ENCODE peak calls at places on chromosome 1, in six cellular contexts. A, X, T, U, E and D are unnamed samples.

GRCh38 chr1:154547333-154547732 is 11.1 kb downstream of the UBE2Q1 start:
- DNase-seq in A (no peak), X (no peak), T (no peak), U (no peak), E (no peak), D (no peak)

GRCh38 chr1:231990388-231990787 is 363.8 kb downstream of the DISC1 start:
- DNase-seq in A (no peak), X (peak; percentile 14), T (no peak), U (no peak), E (no peak), D (peak; percentile 23)

GRCh38 chr1:119632103-119632490 is 16.0 kb downstream of the ZNF697 start:
- DNase-seq in A (no peak), X (no peak), T (no peak), U (no peak), E (no peak), D (no peak)

GRCh38 chr1:178417858-178418257 is 78.9 kb downstream of the CLEC20A start:
- DNase-seq in A (no peak), X (no peak), T (no peak), U (peak; percentile 77), E (no peak), D (no peak)

GRCh38 chr1:173332026-173332425 is 124.9 kb upstream of the TNFSF4 start:
- DNase-seq in A (peak; percentile 24), X (no peak), T (no peak), U (no peak), E (no peak), D (no peak)

GRCh38 chr1:43525995-43526394 is 4.7 kb upstream of the PTPRF start:
- DNase-seq in A (peak; percentile 12), X (no peak), T (no peak), U (no peak), E (no peak), D (no peak)

GRCh38 chr1:164575356-164575755 is 16.4 kb downstream of the PBX1 start:
- DNase-seq in A (no peak), X (no peak), T (no peak), U (no peak), E (no peak), D (no peak)

GRCh38 chr1:241423541-241424479 is 66.8 kb upstream of the RGS7 start:
- DNase-seq in A (no peak), X (no peak), T (no peak), U (peak; percentile 4), E (no peak), D (no peak)

GRCh38 chr1:78091215-78091813 is 45.5 kb downstream of the GIPC2 start:
- DNase-seq in A (no peak), X (no peak), T (no peak), U (no peak), E (no peak), D (no peak)

GRCh38 chr1:185376840-185377635 is 60.0 kb upstream of the IVNS1ABP start:
- DNase-seq in A (peak; percentile 61), X (peak; percentile 31), T (no peak), U (peak; percentile 18), E (no peak), D (no peak)

GRCh38 chr1:19866758-19867157 is 15.4 kb upstream of the OTUD3 start:
- DNase-seq in A (no peak), X (no peak), T (no peak), U (peak; percentile 84), E (no peak), D (no peak)

GRCh38 chr1:24318988-24319863 is at the start of gene GRHL3:
- DNase-seq in A (peak; percentile 53), X (no peak), T (no peak), U (no peak), E (peak; percentile 67), D (no peak)

DNA sequence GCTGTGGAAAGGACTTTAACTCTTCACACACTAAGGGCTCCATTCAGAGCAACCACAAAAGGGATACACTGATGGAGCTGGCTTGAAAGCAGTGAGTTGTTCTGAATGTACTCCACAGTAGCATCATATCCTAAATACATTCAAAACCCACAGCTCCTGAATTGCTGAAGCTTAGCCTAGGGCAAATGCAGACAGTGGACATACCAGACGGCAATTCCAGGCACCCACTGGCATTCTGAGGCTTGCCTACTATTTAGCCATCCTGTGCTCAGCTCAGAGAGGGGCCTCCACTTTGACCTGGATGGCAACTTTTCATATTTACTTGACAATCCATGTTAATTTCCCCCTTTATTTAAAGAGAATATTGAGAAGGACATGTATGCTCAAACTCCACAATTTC is 303.5 kb downstream of the NTNG1 start:
- DNase-seq in A (no peak), X (no peak), T (no peak), U (no peak), E (no peak), D (no peak)
- H3K4me3 ChIP-seq in A (no peak overlapping the region), X (no peak overlapping the region), T (no peak overlapping the region), U (no peak overlapping the region), E (no peak overlapping the region), D (no peak overlapping the region)

GRCh38 chr1:151908228-151908691 is 1.1 kb downstream of the THEM4 start:
- DNase-seq in A (no peak), X (no peak), T (no peak), U (no peak), E (no peak), D (no peak)
- TF ChIP-seq CTCF in A (no peak), X (no peak), T (no peak), U (no peak), E (no peak), D (no peak)

GRCh38 chr1:74712863-74713262 is 20.0 kb downstream of the CRYZ start:
- DNase-seq in A (no peak), X (no peak), T (no peak), U (no peak), E (no peak), D (no peak)
- H3K27ac ChIP-seq in A (no peak overlapping the region), X (no peak overlapping the region), T (no peak overlapping the region), U (no peak overlapping the region), E (no peak overlapping the region), D (peak overlapping the region; percentile 2)

GRCh38 chr1:222588135-222588534 is 1.6 kb downstream of the TAF1A start:
- DNase-seq in A (no peak), X (no peak), T (no peak), U (no peak), E (no peak), D (no peak)
- H3K4me3 ChIP-seq in A (no peak overlapping the region), X (no peak overlapping the region), T (no peak overlapping the region), U (no peak overlapping the region), E (no peak overlapping the region), D (no peak overlapping the region)

GRCh38 chr1:10516244-10516643 is 41.5 kb downstream of the PEX14 start:
- DNase-seq in A (no peak), X (no peak), T (no peak), U (no peak), E (no peak), D (no peak)

GRCh38 chr1:10516925-10517676 is 42.4 kb downstream of the PEX14 start:
- DNase-seq in A (no peak), X (no peak), T (no peak), U (no peak), E (no peak), D (no peak)

GRCh38 chr1:10515627-10516026 is 40.9 kb downstream of the PEX14 start:
- DNase-seq in A (peak; percentile 63), X (no peak), T (no peak), U (no peak), E (no peak), D (no peak)

GRCh38 chr1:10513199-10513598 is 38.4 kb downstream of the PEX14 start:
- DNase-seq in A (no peak), X (no peak), T (no peak), U (no peak), E (no peak), D (no peak)

DNA sequence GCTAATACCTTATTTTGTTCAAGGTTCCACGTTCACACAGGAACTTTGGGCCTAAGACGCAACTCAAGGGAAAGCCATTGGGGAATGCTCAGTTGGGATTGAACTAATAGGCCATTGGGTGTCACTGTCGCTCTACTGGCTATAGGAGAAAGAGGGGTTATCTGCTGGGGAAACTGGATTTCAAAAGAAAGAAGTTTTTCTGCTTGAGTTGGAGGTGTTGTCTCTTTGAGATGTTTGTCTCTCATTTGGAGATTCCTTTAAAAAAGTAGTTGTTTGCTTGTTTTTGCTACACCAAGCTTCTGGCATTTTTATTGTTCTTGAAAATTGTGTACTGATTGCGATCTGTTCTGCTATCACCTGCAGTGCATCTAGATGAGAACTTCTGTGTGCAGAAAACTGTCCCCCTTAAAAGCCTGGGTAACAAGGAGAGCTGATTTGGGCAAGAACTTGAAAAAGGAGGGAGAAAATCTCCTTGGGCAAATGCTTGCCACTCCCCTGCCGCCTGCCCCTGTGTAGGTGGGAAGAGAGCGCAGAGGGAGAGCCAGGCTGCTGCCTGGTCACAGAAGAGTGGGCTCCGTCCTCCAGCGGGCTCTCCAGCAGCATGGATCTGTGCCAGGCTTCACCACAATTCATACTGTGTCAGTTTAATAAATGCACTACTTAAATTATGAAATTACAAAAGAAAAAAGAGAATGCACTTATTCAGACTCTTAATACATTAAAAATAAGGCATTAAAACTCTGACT is 39.9 kb downstream of the PEX14 start:
- DNase-seq in A (no peak), X (no peak), T (no peak), U (peak; percentile 86), E (no peak), D (no peak)
- TF ChIP-seq CTCF in A (peak; percentile 46), X (no peak), T (peak; percentile 47), U (peak; percentile 77), E (peak; percentile 61), D (peak; percentile 57)

DNA sequence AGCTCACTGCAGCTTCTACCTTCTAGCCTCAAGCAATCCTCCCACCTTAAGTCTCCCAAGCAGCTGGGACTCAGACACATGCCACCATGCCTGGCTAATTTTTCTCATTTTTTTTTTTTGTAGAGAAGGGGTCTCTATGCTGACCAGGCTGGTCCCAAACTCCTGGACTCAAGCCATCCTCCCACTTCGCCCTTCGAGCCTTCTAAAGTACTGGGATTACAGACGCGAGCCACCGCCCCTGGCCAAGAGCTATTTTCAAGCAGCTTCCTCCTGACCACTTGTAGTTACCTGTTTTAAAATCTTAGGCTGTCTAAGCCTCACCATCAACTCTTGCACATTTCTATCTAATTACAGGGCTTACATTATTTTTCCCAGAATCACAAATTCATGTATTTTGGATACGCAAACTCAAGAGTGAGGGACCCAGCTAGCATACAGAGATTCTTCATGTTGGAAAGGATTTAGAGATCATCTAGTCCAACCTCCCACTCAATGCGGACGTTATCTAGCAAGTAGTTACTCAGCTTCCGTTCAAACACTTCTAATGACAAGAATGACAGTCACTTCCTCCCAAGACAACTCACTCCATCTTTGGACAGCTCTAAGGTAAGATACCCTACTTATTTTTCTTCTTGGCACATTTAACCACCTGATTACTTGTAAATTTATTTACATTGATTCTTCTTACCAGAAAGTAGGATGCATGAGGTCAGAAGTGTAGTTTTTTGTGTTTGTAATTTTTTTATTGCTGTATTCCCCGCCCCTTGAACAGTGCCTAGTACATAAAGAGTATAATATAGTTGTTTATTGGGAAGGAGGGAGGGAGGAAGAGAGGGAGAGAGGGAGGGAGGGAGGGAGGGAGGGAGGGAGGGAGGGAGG is 65.4 kb downstream of the LUZP1 start:
- DNase-seq in A (no peak), X (no peak), T (no peak), U (peak; percentile 69), E (no peak), D (no peak)
- H3K27ac ChIP-seq in A (peak overlapping the region; percentile 73), X (no peak overlapping the region), T (peak overlapping the region; percentile 52), U (peak overlapping the region; percentile 52), E (peak overlapping the region; percentile 58), D (peak overlapping the region; percentile 57)

DNA sequence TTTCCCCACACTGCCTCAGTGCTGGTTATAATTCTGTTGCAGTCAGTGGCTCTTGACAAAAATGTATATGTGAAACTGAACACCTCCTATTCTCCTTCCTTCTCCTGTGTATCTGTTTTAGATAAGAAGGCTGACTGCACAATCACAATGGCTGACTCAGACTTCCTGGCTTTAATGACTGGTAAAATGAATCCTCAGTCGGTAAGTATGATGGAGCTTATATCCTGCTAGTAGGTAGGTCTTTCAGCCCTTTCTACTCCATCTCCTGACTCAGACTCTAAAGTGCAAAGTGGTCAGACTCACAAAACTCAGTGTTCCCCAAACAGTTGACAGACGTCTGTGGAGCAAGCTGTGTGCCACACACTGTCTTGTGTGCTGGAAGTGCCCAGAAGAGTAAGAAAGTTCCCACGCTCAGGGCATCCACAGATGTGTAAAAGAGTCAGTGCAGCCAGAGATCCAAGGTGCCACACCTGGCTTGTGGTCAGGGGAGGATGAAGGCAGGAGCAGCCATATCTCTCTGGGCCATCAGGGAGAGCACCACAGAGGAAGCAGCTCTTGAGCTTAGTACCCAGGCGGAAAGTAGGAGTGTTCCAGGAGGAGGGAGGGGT is 14.2 kb upstream of the PODN start:
- DNase-seq in A (no peak), X (no peak), T (no peak), U (peak; percentile 82), E (no peak), D (no peak)
- H3K4me3 ChIP-seq in A (no peak overlapping the region), X (no peak overlapping the region), T (no peak overlapping the region), U (no peak overlapping the region), E (no peak overlapping the region), D (no peak overlapping the region)